ENCODE peak calls at places on chromosomes 1 and 21, in eight cellular contexts. P, W, Q, I, X, R, J and E are unnamed samples.

GRCh38 chr1:41485605-41486004 is 1.1 kb upstream of the EDN2 start:
- DNase-seq in P (no peak), W (peak), Q (no peak), I (no peak), X (no peak), R (no peak), J (peak), E (peak)

GRCh38 chr1:14314032-14314431 is 284.5 kb upstream of the KAZN start:
- DNase-seq in P (no peak), W (no peak), Q (no peak), I (no peak), X (no peak), R (no peak), J (no peak), E (no peak)

GRCh38 chr1:169466259-169467230 is 19.2 kb downstream of the SLC19A2 start:
- DNase-seq in P (peak), W (peak), Q (peak), I (no peak), X (no peak), R (peak), J (peak), E (peak)

GRCh38 chr1:32724678-32725594 is 22.4 kb upstream of the SYNC start:
- DNase-seq in P (peak), W (peak), Q (no peak), I (no peak), X (peak), R (peak), J (peak), E (peak)

GRCh38 chr1:28249879-28250295 is 9.4 kb upstream of the SESN2 start:
- DNase-seq in P (no peak), W (no peak), Q (no peak), I (no peak), X (no peak), R (peak), J (peak), E (no peak)

GRCh38 chr21:42833439-42833815 is 45.9 kb downstream of the WDR4 start:
- DNase-seq in P (peak), W (peak), Q (peak), I (no peak), X (no peak), R (peak), J (peak), E (peak)

GRCh38 chr1:211613108-211613947 is 34.4 kb upstream of the SLC30A1 start:
- DNase-seq in P (no peak), W (peak), Q (no peak), I (no peak), X (peak), R (peak), J (peak), E (peak)

GRCh38 chr1:55448261-55448660 is 233.1 kb upstream of the USP24 start:
- DNase-seq in P (no peak), W (no peak), Q (no peak), I (no peak), X (no peak), R (no peak), J (no peak), E (no peak)

GRCh38 chr1:48109390-48110009 is 112.3 kb upstream of the TRABD2B start:
- DNase-seq in P (no peak), W (peak), Q (peak), I (no peak), X (no peak), R (peak), J (peak), E (peak)

GRCh38 chr1:2529776-2530500 is at the start of gene HES5:
- DNase-seq in P (peak), W (peak), Q (no peak), I (no peak), X (no peak), R (peak), J (no peak), E (no peak)

GRCh38 chr1:154276797-154277196 is 4.4 kb downstream of the HAX1 start:
- DNase-seq in P (no peak), W (no peak), Q (peak), I (no peak), X (no peak), R (peak), J (no peak), E (no peak)

GRCh38 chr1:209890606-209891330 is 47.2 kb upstream of the SYT14 start:
- DNase-seq in P (no peak), W (no peak), Q (no peak), I (no peak), X (no peak), R (no peak), J (peak), E (no peak)

GRCh38 chr1:1091344-1092148 is 17.4 kb upstream of the RNF223 start:
- DNase-seq in P (peak), W (peak), Q (no peak), I (no peak), X (no peak), R (no peak), J (no peak), E (no peak)

GRCh38 chr1:153578936-153579335 is 13.3 kb upstream of the S100A2 start:
- DNase-seq in P (no peak), W (peak), Q (no peak), I (no peak), X (no peak), R (no peak), J (no peak), E (no peak)

GRCh38 chr1:53549287-53549686 is 90.1 kb downstream of the DMRTB1 start:
- DNase-seq in P (no peak), W (no peak), Q (no peak), I (no peak), X (no peak), R (no peak), J (no peak), E (no peak)

GRCh38 chr1:200240655-200241054 is 169.2 kb downstream of the ZNF281 start:
- DNase-seq in P (no peak), W (no peak), Q (no peak), I (no peak), X (no peak), R (no peak), J (no peak), E (no peak)

GRCh38 chr1:21567241-21568005 is 58.2 kb downstream of the ALPL start:
- DNase-seq in P (no peak), W (peak), Q (no peak), I (no peak), X (no peak), R (no peak), J (no peak), E (no peak)

GRCh38 chr1:17595602-17595925 is 56.1 kb downstream of the ARHGEF10L start:
- DNase-seq in P (no peak), W (no peak), Q (no peak), I (no peak), X (no peak), R (no peak), J (no peak), E (no peak)

GRCh38 chr1:92940541-92940940 is 20.7 kb downstream of the DIPK1A start:
- DNase-seq in P (no peak), W (peak), Q (no peak), I (no peak), X (no peak), R (no peak), J (no peak), E (no peak)